ENCODE peak calls at places on chromosomes 1 and 21, in four cellular contexts. U is IMR-90, A is A549, G is K562. Y is an unnamed sample.

GRCh38 chr1:9101510-9102146 is 27.3 kb downstream of the GPR157 start:
- DNase-seq in U (peak; percentile 68), A (peak; percentile 58), G (peak; percentile 29), Y (peak; percentile 55)

GRCh38 chr21:36524477-36524876 is 44.6 kb upstream of the CLDN14 start:
- DNase-seq in G (no peak), U (no peak), A (no peak), Y (no peak)

GRCh38 chr1:2134232-2134603 is 60.4 kb downstream of the FAAP20 start:
- DNase-seq in U (no peak), G (no peak), A (no peak), Y (peak; percentile 70)

GRCh38 chr1:113871597-113872113 is at the start of gene PTPN22:
- DNase-seq in A (no peak), U (peak; percentile 83), G (no peak), Y (no peak)

GRCh38 chr1:230316864-230317745 is 109.0 kb downstream of the PGBD5 start:
- DNase-seq in G (no peak), A (no peak), U (no peak), Y (no peak)

GRCh38 chr1:162323023-162323422 is 53.6 kb downstream of the SPATA46 start:
- DNase-seq in U (no peak), G (no peak), A (no peak), Y (no peak)

GRCh38 chr1:201229095-201229494 is 38.5 kb downstream of the IGFN1 start:
- DNase-seq in G (no peak), U (no peak), A (no peak), Y (no peak)

GRCh38 chr1:28602536-28603439 is 10.7 kb downstream of the RAB42 start:
- DNase-seq in U (peak; percentile 82), G (peak; percentile 67), A (peak; percentile 61), Y (peak; percentile 81)

GRCh38 chr1:230581446-230582079 is 60.7 kb upstream of the COG2 start:
- DNase-seq in U (no peak), G (no peak), A (peak; percentile 18), Y (peak; percentile 41)

GRCh38 chr1:162215902-162216301 is 146.4 kb downstream of the NOS1AP start:
- DNase-seq in G (no peak), A (no peak), U (no peak), Y (no peak)

GRCh38 chr1:9687120-9687875 is 35.8 kb downstream of the PIK3CD start:
- DNase-seq in G (peak; percentile 97), A (peak; percentile 57), U (peak; percentile 92), Y (peak; percentile 46)

GRCh38 chr1:172726740-172727139 is 67.8 kb downstream of the FASLG start:
- DNase-seq in A (no peak), G (no peak), U (no peak), Y (no peak)

GRCh38 chr1:193584840-193585239 is 398.4 kb upstream of the B3GALT2 start:
- DNase-seq in G (no peak), U (no peak), A (no peak), Y (no peak)

GRCh38 chr1:187471555-187471954 is 642.8 kb downstream of the PLA2G4A start:
- DNase-seq in A (no peak), U (peak; percentile 56), G (no peak), Y (no peak)

GRCh38 chr1:168613689-168614655 is 37.6 kb downstream of the XCL1 start:
- DNase-seq in U (no peak), A (no peak), G (no peak), Y (no peak)

GRCh38 chr21:26844258-26845065 is 747 bp downstream of the ADAMTS1 start:
- DNase-seq in G (no peak), A (no peak), U (peak; percentile 22), Y (no peak)

GRCh38 chr1:29363536-29363935 is 127.2 kb downstream of the PTPRU start:
- DNase-seq in A (no peak), G (no peak), U (no peak), Y (no peak)

GRCh38 chr21:43361127-43361492 is 65.8 kb downstream of the SIK1 start:
- DNase-seq in G (no peak), U (peak; percentile 63), A (no peak), Y (no peak)
- TF ChIP-seq MAZ in G (no peak), U (peak; percentile 32), A (no peak), Y (no peak)

GRCh38 chr1:5847013-5847654 is 145.1 kb downstream of the NPHP4 start:
- DNase-seq in U (peak; percentile 13), A (no peak), G (peak; percentile 85), Y (no peak)
- TF ChIP-seq MAZ in U (no peak), A (no peak), G (no peak), Y (no peak)

GRCh38 chr1:40849801-40850592 is 12.2 kb downstream of the CITED4 start:
- DNase-seq in U (peak; percentile 49), A (peak; percentile 57), G (peak; percentile 80), Y (peak; percentile 43)
- TF ChIP-seq MAZ in U (no peak), A (no peak), G (no peak), Y (no peak)

DNA sequence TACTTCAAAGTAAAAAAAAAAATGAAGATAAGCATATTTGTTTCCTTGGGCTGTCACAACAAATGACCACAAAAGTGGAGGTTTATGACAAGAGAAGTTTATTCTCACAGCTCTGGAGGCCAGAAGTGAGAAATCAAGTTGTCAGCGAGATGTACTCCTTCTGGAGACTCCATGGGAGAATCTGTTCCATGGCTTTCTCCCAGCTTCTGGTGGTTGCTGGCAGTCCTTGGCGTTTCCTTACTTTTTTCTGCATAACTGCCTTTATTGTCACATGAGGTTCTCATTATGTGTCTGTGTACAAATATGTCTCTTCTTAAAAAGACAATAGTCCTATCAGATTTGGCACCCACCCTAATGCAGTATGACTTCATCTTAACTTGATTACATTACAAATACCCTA is 398.3 kb downstream of the KCNT2 start:
- DNase-seq in A (no peak), U (no peak), G (no peak), Y (no peak)
- TF ChIP-seq MAZ in A (no peak), U (no peak), G (no peak), Y (no peak)

GRCh38 chr1:32774464-32774808 is 42.7 kb downstream of the YARS1 start:
- DNase-seq in G (no peak), A (no peak), U (no peak), Y (no peak)

GRCh38 chr1:32775640-32776337 is 41.4 kb downstream of the YARS1 start:
- DNase-seq in A (no peak), U (peak; percentile 76), G (no peak), Y (no peak)

GRCh38 chr1:32773018-32773763 is 44.0 kb downstream of the YARS1 start:
- DNase-seq in A (peak; percentile 76), G (peak; percentile 81), U (peak; percentile 74), Y (peak; percentile 53)

GRCh38 chr1:32773764-32774463 is 43.2 kb downstream of the YARS1 start:
- DNase-seq in G (no peak), U (no peak), A (no peak), Y (no peak)

DNA sequence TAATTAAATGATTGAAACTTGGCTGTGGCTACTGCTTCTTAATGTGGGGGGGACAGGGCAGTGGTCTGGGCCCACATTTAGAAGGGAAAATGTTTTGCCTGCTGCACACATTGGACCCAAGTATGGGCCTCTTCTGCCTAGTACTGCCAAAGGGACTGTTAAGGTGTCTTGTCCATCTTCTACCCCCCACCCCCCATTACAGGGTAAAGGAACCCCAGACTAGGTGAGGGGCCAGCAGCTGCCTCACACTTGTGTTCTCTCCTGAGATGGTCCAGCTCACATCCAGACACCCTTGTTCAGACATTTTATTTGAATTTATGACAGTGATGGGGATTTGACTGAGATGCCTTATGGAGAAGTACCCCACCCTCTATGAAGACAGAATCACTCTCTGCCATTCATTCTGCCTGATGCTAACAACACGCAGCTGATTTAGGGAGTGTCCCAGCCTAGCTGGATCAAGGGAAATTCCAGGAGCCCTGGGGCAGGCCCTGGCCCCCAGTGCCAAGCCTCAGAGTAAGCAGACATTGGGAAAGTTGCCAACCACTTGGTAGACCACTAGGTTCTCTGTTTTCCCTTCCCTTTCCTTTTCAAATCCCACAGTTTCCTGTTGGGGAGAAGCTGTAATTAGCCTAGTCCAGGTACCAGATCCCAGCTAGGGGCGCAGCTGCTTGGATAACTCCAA is 42.1 kb downstream of the YARS1 start:
- DNase-seq in A (no peak), U (peak; percentile 61), G (no peak), Y (no peak)
- TF ChIP-seq MAZ in A (no peak), U (no peak), G (peak; percentile 29), Y (no peak)

GRCh38 chr1:247746391-247746935 is 1.5 kb downstream of the OR14A2 start:
- DNase-seq in A (no peak), G (no peak), U (peak; percentile 16), Y (no peak)
- TF ChIP-seq MAZ in A (no peak), G (no peak), U (no peak), Y (no peak)

GRCh38 chr21:41560701-41561158 is 52.8 kb upstream of the TMPRSS2 start:
- DNase-seq in A (no peak), U (no peak), G (no peak), Y (no peak)
- TF ChIP-seq MAZ in A (no peak), U (no peak), G (no peak), Y (no peak)

GRCh38 chr1:84298688-84299535 is 2.6 kb upstream of the SAMD13 start:
- DNase-seq in A (peak; percentile 41), U (no peak), G (peak; percentile 41), Y (no peak)

GRCh38 chr1:84300501-84300900 is 1.0 kb upstream of the SAMD13 start:
- DNase-seq in G (no peak), U (no peak), A (no peak), Y (no peak)

GRCh38 chr1:84298336-84298687 is 3.2 kb upstream of the SAMD13 start:
- DNase-seq in U (peak; percentile 16), A (peak; percentile 15), G (peak; percentile 64), Y (no peak)

GRCh38 chr1:84299536-84300260 is 1.8 kb upstream of the SAMD13 start:
- DNase-seq in U (peak; percentile 18), A (peak; percentile 7), G (no peak), Y (no peak)

GRCh38 chr1:84297546-84298244 is 3.8 kb upstream of the SAMD13 start:
- DNase-seq in A (no peak), G (no peak), U (no peak), Y (no peak)
- TF ChIP-seq MAZ in A (no peak), G (no peak), U (no peak), Y (no peak)

Y was measured in HepG2.